ENCODE peak calls at places on chromosomes 16 and 17, in eight cellular contexts. N, A, C, D, X, T, O and P are unnamed samples.

GRCh38 chr17:7477392-7478275 is 1.8 kb downstream of the ZBTB4 start:
- DNase-seq in T (peak; percentile 56), A (no peak), X (no peak), N (no peak), C (peak; percentile 50), O (no peak), D (no peak), P (peak; percentile 59)

GRCh38 chr17:61314368-61315078 is 85.1 kb upstream of the TBX2 start:
- DNase-seq in D (no peak), T (no peak), O (no peak), C (no peak), A (no peak), X (no peak), N (no peak), P (no peak)

GRCh38 chr16:62089715-62090114 is 53.5 kb upstream of the CDH8 start:
- DNase-seq in D (no peak), T (no peak), A (no peak), C (no peak), N (no peak), X (no peak), O (no peak), P (no peak)

GRCh38 chr17:8067806-8068205 is 19.7 kb downstream of the ALOX12B start:
- DNase-seq in D (no peak), C (no peak), O (no peak), X (no peak), T (peak; percentile 42), A (no peak), N (no peak), P (no peak)

GRCh38 chr17:81401727-81402529 is 6.7 kb downstream of the BAHCC1 start:
- DNase-seq in C (no peak), O (no peak), T (no peak), D (no peak), X (peak; percentile 21), A (peak; percentile 43), N (no peak), P (no peak)

GRCh38 chr16:50472472-50472871 is 75.7 kb upstream of the NKD1 start:
- DNase-seq in D (no peak), T (no peak), N (no peak), A (no peak), X (no peak), O (no peak), C (no peak), P (no peak)

GRCh38 chr17:59842901-59843652 is 49.7 kb downstream of the TUBD1 start:
- DNase-seq in C (peak; percentile 52), O (peak; percentile 89), D (peak; percentile 76), T (peak; percentile 80), X (no peak), N (peak; percentile 42), A (no peak), P (peak; percentile 99)

GRCh38 chr17:35515027-35515426 is 22.5 kb downstream of the SLFN12L start:
- DNase-seq in X (no peak), D (no peak), O (no peak), A (no peak), N (no peak), T (no peak), C (no peak), P (no peak)

GRCh38 chr17:56822725-56823124 is 11.0 kb downstream of the C17orf67 start:
- DNase-seq in O (no peak), D (no peak), N (no peak), A (no peak), T (no peak), C (no peak), X (no peak), P (no peak)

GRCh38 chr17:79413591-79413990 is 197.3 kb downstream of the RBFOX3 start:
- DNase-seq in O (no peak), D (no peak), X (no peak), C (no peak), N (no peak), A (no peak), T (no peak), P (no peak)

GRCh38 chr17:76631821-76632565 is 11.6 kb downstream of the ST6GALNAC1 start:
- DNase-seq in C (no peak), X (no peak), A (no peak), O (no peak), D (no peak), N (no peak), T (no peak), P (no peak)

GRCh38 chr17:57782642-57783337 is 37.7 kb upstream of the CCDC182 start:
- DNase-seq in N (no peak), D (no peak), X (no peak), O (no peak), T (no peak), C (no peak), A (no peak), P (no peak)

GRCh38 chr17:40695874-40696472 is 7.6 kb downstream of the KRT24 start:
- DNase-seq in T (no peak), C (no peak), N (no peak), X (no peak), D (no peak), O (no peak), A (no peak), P (no peak)

GRCh38 chr17:68318103-68318991 is 27.1 kb downstream of the ARSG start:
- DNase-seq in C (peak; percentile 25), A (no peak), N (no peak), X (no peak), T (no peak), D (no peak), O (no peak), P (no peak)

GRCh38 chr16:20260215-20261009 is 66.9 kb downstream of the GP2 start:
- DNase-seq in A (no peak), D (no peak), O (no peak), T (no peak), N (no peak), X (no peak), C (no peak), P (no peak)

GRCh38 chr16:3020247-3020603 is at the start of gene TNFRSF12A:
- DNase-seq in A (peak; percentile 59), X (peak; percentile 75), C (peak; percentile 86), D (no peak), T (peak; percentile 88), O (peak; percentile 9), N (peak; percentile 44), P (no peak)

GRCh38 chr16:3022208-3022696 is 1.5 kb downstream of the HCFC1R1 start:
- DNase-seq in D (peak; percentile 93), X (peak; percentile 46), C (peak; percentile 92), A (no peak), N (peak; percentile 82), T (peak; percentile 85), O (peak; percentile 88), P (peak; percentile 83)

GRCh38 chr16:3020604-3021448 is 658 bp downstream of the TNFRSF12A start:
- DNase-seq in A (no peak), O (peak; percentile 64), D (peak; percentile 96), T (peak; percentile 84), X (no peak), C (peak; percentile 95), N (peak; percentile 68), P (no peak)

GRCh38 chr16:3022697-3023414 is 886 bp downstream of the HCFC1R1 start:
- DNase-seq in T (no peak), O (no peak), X (no peak), D (no peak), N (no peak), A (no peak), C (no peak), P (no peak)

GRCh38 chr16:3021449-3022207 is 1.5 kb downstream of the TNFRSF12A start:
- DNase-seq in A (peak; percentile 79), N (peak; percentile 54), D (peak; percentile 98), T (peak; percentile 89), X (peak; percentile 46), C (peak; percentile 85), O (peak; percentile 67), P (peak; percentile 75)
- TF ChIP-seq CTCF in A (peak; percentile 44), N (no peak), D (peak; percentile 33), T (no peak), X (no peak), C (peak; percentile 45), O (peak; percentile 38), P (peak; percentile 71)

GRCh38 chr16:81855552-81856153 is 76.6 kb downstream of the PLCG2 start:
- DNase-seq in T (no peak), N (no peak), C (no peak), A (no peak), O (no peak), D (no peak), X (no peak), P (no peak)
- TF ChIP-seq CTCF in T (no peak), N (no peak), C (no peak), A (no peak), O (no peak), D (no peak), X (peak; percentile 9), P (no peak)

GRCh38 chr16:29311636-29312344 is 94.7 kb downstream of the NPIPB11 start:
- DNase-seq in A (no peak), N (no peak), T (no peak), D (no peak), O (no peak), X (no peak), C (no peak), P (no peak)

GRCh38 chr16:29308644-29309546 is 97.6 kb downstream of the NPIPB11 start:
- DNase-seq in O (no peak), T (no peak), N (no peak), X (no peak), D (no peak), C (no peak), A (no peak), P (no peak)

GRCh38 chr16:29312835-29313558 is 93.5 kb downstream of the NPIPB11 start:
- DNase-seq in T (no peak), A (no peak), X (no peak), O (no peak), N (no peak), C (no peak), D (no peak), P (no peak)

GRCh38 chr16:29313559-29313887 is 93.0 kb downstream of the NPIPB11 start:
- DNase-seq in A (no peak), N (no peak), D (no peak), X (no peak), O (no peak), T (no peak), C (no peak), P (no peak)

GRCh38 chr16:29310852-29311314 is 95.6 kb downstream of the NPIPB11 start:
- DNase-seq in X (no peak), T (no peak), C (peak; percentile 82), A (no peak), D (no peak), N (no peak), O (no peak), P (no peak)
- TF ChIP-seq CTCF in X (no peak), T (no peak), C (peak; percentile 60), A (no peak), D (no peak), N (no peak), O (no peak), P (no peak)

GRCh38 chr16:81195907-81196534 is 42.5 kb upstream of the BCO1 start:
- DNase-seq in D (no peak), X (no peak), A (no peak), T (no peak), N (no peak), O (no peak), C (no peak), P (no peak)

GRCh38 chr16:81201267-81201666 is 37.2 kb upstream of the BCO1 start:
- DNase-seq in D (no peak), A (no peak), N (no peak), X (no peak), C (no peak), O (no peak), T (no peak), P (no peak)

DNA sequence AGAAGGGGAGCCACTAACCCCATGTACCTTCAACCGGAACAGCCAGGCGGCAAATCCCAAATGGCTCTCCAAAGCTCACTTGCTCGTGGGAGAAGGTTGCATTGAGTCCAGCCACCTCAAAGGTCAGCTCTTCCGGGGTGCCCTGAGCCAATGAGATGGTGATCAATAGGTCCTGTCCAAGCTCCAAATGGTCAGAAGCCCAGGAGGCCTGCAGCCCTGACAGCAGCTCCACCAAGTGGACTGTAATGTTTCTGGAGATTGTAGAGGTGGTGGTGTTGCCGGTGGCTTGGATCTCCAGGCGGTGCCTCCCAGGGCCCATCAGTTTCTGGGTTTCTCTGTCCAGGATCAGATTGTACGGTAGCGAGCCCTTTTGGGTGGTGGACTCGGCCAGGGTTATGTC is 39.9 kb upstream of the BCO1 start:
- DNase-seq in T (no peak), A (no peak), X (no peak), O (no peak), N (no peak), C (no peak), D (no peak), P (no peak)
- TF ChIP-seq CTCF in T (no peak), A (no peak), X (no peak), O (peak; percentile 10), N (no peak), C (no peak), D (peak; percentile 28), P (peak; percentile 22)